ENCODE peak calls at places on chromosomes 11 and 22, in four cellular contexts. S is sigmoid colon, E is aorta, F is Caco-2. W is an unnamed sample.

GRCh38 chr22:24875862-24876506 is 70.0 kb downstream of the SGSM1 start:
- DNase-seq in S (no peak), F (peak; percentile 64), E (no peak), W (no peak)

GRCh38 chr11:109865558-109866186 is 227.5 kb upstream of the ZC3H12C start:
- DNase-seq in F (no peak), S (no peak), E (no peak), W (no peak)

GRCh38 chr11:129317564-129317963 is 58.1 kb upstream of the BARX2 start:
- DNase-seq in E (no peak), S (no peak), F (peak; percentile 58), W (no peak)

GRCh38 chr11:2270322-2271076 is at the start of gene ASCL2:
- DNase-seq in F (peak; percentile 53), E (no peak), S (no peak), W (no peak)

GRCh38 chr22:24430431-24431308 is 3.3 kb downstream of the ADORA2A start:
- DNase-seq in E (peak; percentile 76), F (no peak), S (peak; percentile 64), W (no peak)

GRCh38 chr11:64864473-64865285 is 13.7 kb downstream of the EHD1 start:
- DNase-seq in E (peak; percentile 93), S (peak; percentile 94), F (peak; percentile 42), W (no peak)

GRCh38 chr11:8230921-8231847 is 32.5 kb downstream of the LMO1 start:
- DNase-seq in E (no peak), F (no peak), S (no peak), W (no peak)

GRCh38 chr11:14577290-14577689 is 57.1 kb upstream of the PSMA1 start:
- DNase-seq in F (no peak), E (no peak), S (no peak), W (no peak)

GRCh38 chr22:39152511-39153219 is at the start of gene CBX7:
- DNase-seq in E (peak; percentile 99), S (peak; percentile 98), F (peak; percentile 88), W (peak; percentile 91)

GRCh38 chr11:44530413-44531115 is 34.9 kb upstream of the CD82 start:
- DNase-seq in E (no peak), S (no peak), F (no peak), W (no peak)

GRCh38 chr11:47257518-47258316 is at the start of gene NR1H3:
- DNase-seq in E (peak; percentile 89), S (peak; percentile 95), F (peak; percentile 86), W (peak; percentile 50)

GRCh38 chr22:35257321-35258143 is at the start of gene HMGXB4:
- DNase-seq in F (peak; percentile 89), E (peak; percentile 96), S (peak; percentile 92), W (peak; percentile 89)

GRCh38 chr22:17772963-17773605 is 1.2 kb downstream of the BID start:
- DNase-seq in E (no peak), S (peak; percentile 67), F (peak; percentile 25), W (no peak)

GRCh38 chr11:8268530-8269461 is 5.1 kb upstream of the LMO1 start:
- DNase-seq in S (peak; percentile 47), F (no peak), E (peak; percentile 48), W (peak; percentile 26)

GRCh38 chr11:118194835-118195627 is 18.6 kb upstream of the SCN2B start:
- DNase-seq in S (peak; percentile 95), F (peak; percentile 93), E (peak; percentile 84), W (no peak)

GRCh38 chr11:58829736-58830135 is 14.8 kb downstream of the GLYATL2 start:
- DNase-seq in E (no peak), F (no peak), S (no peak), W (no peak)

GRCh38 chr11:70323811-70324210 is 53.3 kb downstream of the PPFIA1 start:
- DNase-seq in F (no peak), E (no peak), S (no peak), W (no peak)

GRCh38 chr11:86072211-86072610 is 3.3 kb upstream of the PICALM start:
- DNase-seq in F (no peak), E (no peak), S (no peak), W (no peak)

GRCh38 chr11:96781082-96781481 is 391.3 kb downstream of the JRKL start:
- DNase-seq in F (no peak), S (no peak), E (no peak), W (no peak)

GRCh38 chr11:1234054-1234720 is 11.3 kb downstream of the MUC5B start:
- DNase-seq in F (no peak), S (peak; percentile 61), E (peak; percentile 66), W (peak; percentile 1)

GRCh38 chr22:33842421-33843094 is 77.7 kb downstream of the LARGE1 start:
- DNase-seq in S (no peak), E (no peak), F (no peak), W (no peak)

GRCh38 chr22:21044931-21045584 is 688 bp upstream of the LRRC74B start:
- DNase-seq in E (peak; percentile 87), S (no peak), F (peak; percentile 34), W (peak; percentile 89)

DNA sequence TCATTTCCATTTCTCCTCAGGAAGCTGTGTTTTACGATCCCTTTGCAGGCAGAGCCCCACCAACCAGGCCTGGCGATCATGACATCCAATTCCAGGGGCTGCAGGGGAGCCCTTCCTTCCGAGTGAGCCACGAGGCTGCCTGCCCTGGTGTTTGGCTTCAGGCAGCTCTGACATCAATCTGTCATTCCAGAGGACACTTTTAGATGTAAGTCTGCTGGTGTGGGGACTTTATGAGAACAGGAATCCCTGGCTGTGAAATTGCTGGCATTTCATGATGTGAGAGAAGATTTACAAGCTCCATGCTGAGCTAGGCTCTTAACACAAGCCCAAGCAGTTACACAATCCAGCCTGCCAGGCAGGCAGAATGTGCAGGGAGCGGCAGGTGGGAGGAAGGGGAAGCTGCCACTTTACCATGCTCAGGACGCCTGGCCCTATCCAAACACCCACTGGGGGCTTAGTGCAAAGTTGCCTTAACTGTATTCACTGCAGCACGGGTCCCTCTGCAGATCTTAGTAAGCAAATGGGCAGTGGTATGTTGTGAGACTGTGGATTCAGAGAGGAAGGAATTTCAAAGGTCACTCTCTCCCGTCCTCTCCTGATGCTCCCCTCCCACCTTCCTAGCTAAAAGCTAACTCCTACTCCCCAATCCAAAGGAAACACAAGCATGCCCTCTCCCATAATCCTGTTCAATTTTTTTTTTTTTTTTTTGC is 43.4 kb upstream of the MICAL2 start:
- DNase-seq in F (peak; percentile 76), S (peak; percentile 87), E (peak; percentile 66), W (no peak)
- H3K4me3 ChIP-seq in F (no peak overlapping the region), S (no peak overlapping the region), E (no peak overlapping the region), W (no peak overlapping the region)

GRCh38 chr11:73233211-73233610 is 15.1 kb downstream of the P2RY2 start:
- DNase-seq in E (no peak), S (peak; percentile 39), F (no peak), W (no peak)
- H3K36me3 ChIP-seq in E (no peaks in the 10 kb centered on the region), S (no peaks in the 10 kb centered on the region), F (no peaks in the 10 kb centered on the region), W (no peaks in the 10 kb centered on the region)

GRCh38 chr11:72208281-72208680 is 8.3 kb upstream of the FOLR2 start:
- DNase-seq in F (no peak), S (no peak), E (no peak), W (no peak)
- H3K9me3 ChIP-seq in F (peaks cover 14% of the 10 kb centered on the region), S (no peaks in the 10 kb centered on the region), E (peaks cover 4% of the 10 kb centered on the region), W (peaks cover 3% of the 10 kb centered on the region)

GRCh38 chr11:32432565-32433248 is 2.6 kb downstream of the WT1 start:
- DNase-seq in F (no peak), S (no peak), E (no peak), W (no peak)
- H3K4me3 ChIP-seq in F (no peak overlapping the region), S (peak overlapping the region; percentile 34), E (peak overlapping the region; percentile 5), W (no peak overlapping the region)

DNA sequence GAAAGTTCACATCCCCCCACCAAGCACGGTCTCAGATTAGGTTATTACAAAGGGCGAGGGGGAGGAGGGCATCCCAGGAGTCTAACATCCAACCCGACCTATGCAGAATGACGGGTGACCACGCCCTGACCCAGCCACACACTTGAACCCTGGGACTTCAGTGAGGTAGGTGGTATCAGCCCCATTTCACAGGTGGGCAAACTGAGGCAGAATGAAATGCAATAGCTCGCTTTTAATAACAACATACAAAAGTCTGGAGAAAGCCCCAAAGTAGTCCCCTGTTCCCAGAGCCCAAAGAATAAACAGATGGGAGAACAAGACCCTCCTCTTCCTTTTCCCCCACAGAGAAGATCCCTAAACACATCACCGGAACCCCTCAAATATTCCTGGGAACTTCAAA is 31.9 kb downstream of the NUP50 start:
- DNase-seq in F (no peak), E (no peak), S (no peak), W (no peak)
- H3K36me3 ChIP-seq in F (no peaks in the 10 kb centered on the region), E (no peaks in the 10 kb centered on the region), S (no peaks in the 10 kb centered on the region), W (peaks cover 37% of the 10 kb centered on the region)